ENCODE peak calls at places on chromosome 19, in five cellular contexts. O is AG04450, T is activated T-cell treated with anti-CD3 and anti-CD28 coated beads for 48 hours, J is neural crest cell, K is BE2C. B is an unnamed sample.

GRCh38 chr19:5292843-5293606 is 47.6 kb downstream of the PTPRS start:
- DNase-seq in K (peak; percentile 80), J (peak; percentile 63), O (peak; percentile 36), T (peak; percentile 41), B (peak; percentile 83)

GRCh38 chr19:49925486-49925885 is 3.5 kb upstream of the ATF5 start:
- DNase-seq in J (no peak), K (no peak), T (no peak), O (no peak), B (no peak)

GRCh38 chr19:11131471-11131870 is 24.1 kb downstream of the SPC24 start:
- DNase-seq in J (no peak), O (no peak), K (no peak), T (no peak), B (no peak)

GRCh38 chr19:45577111-45577905 is 7.3 kb downstream of the OPA3 start:
- DNase-seq in J (no peak), O (peak; percentile 80), T (no peak), K (no peak), B (no peak)

GRCh38 chr19:58346961-58347929 is 6.0 kb downstream of the A1BG start:
- DNase-seq in T (peak; percentile 64), J (peak; percentile 63), O (no peak), K (peak; percentile 85), B (peak; percentile 89)

GRCh38 chr19:3190470-3190770 is 4.7 kb downstream of the NCLN start:
- DNase-seq in T (no peak), O (no peak), J (no peak), K (no peak), B (no peak)

GRCh38 chr19:6529937-6530384 is 865 bp upstream of the TNFSF9 start:
- DNase-seq in O (no peak), K (no peak), T (no peak), J (no peak), B (no peak)

GRCh38 chr19:49497047-49497789 is 984 bp downstream of the RPS11 start:
- DNase-seq in O (no peak), J (no peak), K (peak; percentile 68), T (no peak), B (peak; percentile 86)

GRCh38 chr19:10655457-10656312 is 1.5 kb downstream of the ILF3 start:
- DNase-seq in T (no peak), O (no peak), K (peak; percentile 41), J (no peak), B (peak; percentile 48)

GRCh38 chr19:3176715-3177501 is 1.7 kb upstream of the S1PR4 start:
- DNase-seq in K (no peak), J (no peak), O (no peak), T (peak; percentile 68), B (no peak)

GRCh38 chr19:46841458-46842083 is 9.1 kb downstream of the AP2S1 start:
- DNase-seq in K (peak; percentile 61), T (no peak), J (no peak), O (no peak), B (no peak)

GRCh38 chr19:49851456-49852259 is 699 bp downstream of the PTOV1 start:
- DNase-seq in O (no peak), T (no peak), J (no peak), K (no peak), B (peak; percentile 62)

GRCh38 chr19:4386038-4386782 is 14.1 kb downstream of the SH3GL1 start:
- DNase-seq in T (no peak), J (no peak), O (no peak), K (no peak), B (no peak)

GRCh38 chr19:14363203-14364097 is 17.8 kb upstream of the ADGRE5 start:
- DNase-seq in O (no peak), T (peak; percentile 68), J (peak; percentile 53), K (peak; percentile 76), B (no peak)

GRCh38 chr19:38036707-38037106 is 129.7 kb downstream of the SIPA1L3 start:
- DNase-seq in J (no peak), O (no peak), K (no peak), T (no peak), B (peak; percentile 69)

GRCh38 chr19:18493440-18494266 is 28.2 kb downstream of the ELL start:
- DNase-seq in T (no peak), J (no peak), K (no peak), O (no peak), B (no peak)

GRCh38 chr19:19775891-19776205 is 42.9 kb upstream of the ZNF14 start:
- DNase-seq in T (no peak), O (no peak), K (no peak), J (no peak), B (no peak)

GRCh38 chr19:43430142-43430710 is 15.5 kb downstream of the TEX101 start:
- DNase-seq in J (no peak), T (no peak), O (no peak), K (no peak), B (no peak)

GRCh38 chr19:2546128-2547032 is 70.5 kb downstream of the GADD45B start:
- DNase-seq in J (peak; percentile 77), T (no peak), K (no peak), O (no peak), B (no peak)

GRCh38 chr19:10321874-10322835 is 6.3 kb upstream of the FDX2 start:
- DNase-seq in K (no peak), J (no peak), T (no peak), O (no peak), B (no peak)

GRCh38 chr19:8445488-8446001 is 770 bp downstream of the HNRNPM start:
- DNase-seq in K (peak; percentile 58), J (peak; percentile 25), O (no peak), T (peak; percentile 49), B (peak; percentile 53)

GRCh38 chr19:17103177-17103576 is 27.6 kb downstream of the MYO9B start:
- DNase-seq in O (no peak), T (no peak), K (no peak), J (peak; percentile 31), B (no peak)

GRCh38 chr19:19420570-19421301 is 15.3 kb downstream of the GATAD2A start:
- DNase-seq in J (no peak), O (no peak), T (peak; percentile 31), K (no peak), B (no peak)

GRCh38 chr19:45471116-45471865 is 3.5 kb downstream of the FOSB start:
- DNase-seq in T (no peak), O (no peak), K (no peak), J (no peak), B (no peak)

GRCh38 chr19:45771331-45771933 is 2.4 kb upstream of the SIX5 start:
- DNase-seq in K (no peak), J (no peak), T (no peak), O (no peak), B (no peak)

GRCh38 chr19:51064534-51065220 is at the start of gene KLK13:
- DNase-seq in O (no peak), K (no peak), J (no peak), T (no peak), B (no peak)

GRCh38 chr19:47446534-47447469 is 24.9 kb downstream of the SLC8A2 start:
- DNase-seq in T (peak; percentile 38), K (peak; percentile 93), O (no peak), J (no peak), B (no peak)

GRCh38 chr19:13091400-13092161 is 11.1 kb downstream of the LYL1 start:
- DNase-seq in K (peak; percentile 59), T (no peak), O (no peak), J (no peak), B (no peak)

GRCh38 chr19:40216777-40217026 is 1.5 kb downstream of the TTC9B start:
- DNase-seq in J (no peak), T (no peak), O (no peak), K (no peak), B (no peak)